ENCODE peak calls at places on chromosomes 3 and 15, in ten cellular contexts. X is NCI-H524; L is fibroblast of mammary gland; M is DMS79; E is stimulated activated CD8-positive, alpha-beta memory T cell treated with anti-CD3 and anti-CD28 coated beads, Interleukin-12 subunit alpha, Interleukin-12 subunit beta, amount 100 ng/mL, for 4 hours; C is fibroblast of the aortic adventitia; W is HL-60; O is activated naive CD4-positive, alpha-beta T cell treated with anti-CD3 and anti-CD28 coated beads, Interleukin-2, amount 50 U/mL, for 72 hours; Y is NCI-H2081; A is A172. B is an unnamed sample.

GRCh38 chr3:24830230-24831152 is 335.8 kb upstream of the THRB start:
- DNase-seq in X (peak), M (no peak), W (no peak), E (no peak), C (no peak), A (no peak), O (no peak), L (no peak), Y (peak), B (no peak)

GRCh38 chr3:134597390-134597975 is 53.3 kb downstream of the KY start:
- DNase-seq in L (no peak), Y (no peak), C (peak), M (peak), W (no peak), O (no peak), X (no peak), A (no peak), E (no peak), B (no peak)

GRCh38 chr15:40743921-40744809 is 10.9 kb downstream of the RMDN3 start:
- DNase-seq in X (no peak), E (peak), A (no peak), L (peak), W (peak), Y (no peak), C (peak), M (no peak), O (peak), B (no peak)

GRCh38 chr3:62013931-62014330 is 359.4 kb downstream of the FEZF2 start:
- DNase-seq in O (no peak), W (no peak), Y (no peak), L (no peak), X (no peak), C (no peak), A (no peak), M (no peak), E (no peak), B (no peak)

GRCh38 chr3:29370021-29370420 is 89.2 kb downstream of the RBMS3 start:
- DNase-seq in W (no peak), L (no peak), X (no peak), Y (no peak), A (no peak), M (no peak), C (no peak), E (no peak), O (no peak), B (no peak)

GRCh38 chr3:194296832-194297666 is 54.1 kb downstream of the CPN2 start:
- DNase-seq in M (no peak), L (no peak), E (no peak), W (no peak), X (peak), C (no peak), O (peak), A (peak), Y (no peak), B (no peak)

GRCh38 chr3:11591006-11591360 is 52.7 kb downstream of the VGLL4 start:
- DNase-seq in E (no peak), L (no peak), A (no peak), Y (no peak), M (no peak), O (no peak), W (no peak), C (peak), X (peak), B (no peak)

GRCh38 chr15:70209499-70209898 is 111.8 kb upstream of the TLE3 start:
- DNase-seq in L (no peak), C (no peak), Y (no peak), X (no peak), O (no peak), M (no peak), A (no peak), E (no peak), W (no peak), B (no peak)

GRCh38 chr3:150970665-150971327 is 1.7 kb downstream of the CLRN1 start:
- DNase-seq in X (no peak), M (no peak), Y (no peak), A (peak), W (no peak), C (peak), O (no peak), L (peak), E (no peak), B (no peak)

GRCh38 chr15:36844453-36845094 is 255.8 kb downstream of the MEIS2 start:
- DNase-seq in Y (peak), E (no peak), M (peak), C (peak), W (no peak), A (no peak), X (no peak), L (peak), O (no peak), B (no peak)

GRCh38 chr3:109994853-109995252 is 657.5 kb upstream of the DPPA4 start:
- DNase-seq in E (no peak), M (no peak), C (no peak), Y (no peak), X (peak), L (no peak), O (no peak), W (no peak), A (no peak), B (no peak)

B was measured in GM19239.